ENCODE peak calls at places on chromosomes 2 and 18, in four cellular contexts. A is naive thymus-derived CD8-positive, alpha-beta T cell; L is pancreas; Y is left colon. B is an unnamed sample.

GRCh38 chr2:207139551-207139950 is 26.2 kb downstream of the KLF7 start:
- ATAC-seq in Y (no peak), L (no peak), A (no peak), B (no peak)

GRCh38 chr2:208311321-208311720 is 45.3 kb downstream of the PIKFYVE start:
- ATAC-seq in L (no peak), Y (no peak), A (no peak), B (no peak)

GRCh38 chr2:237876951-237877491 is 17.6 kb downstream of the RAMP1 start:
- ATAC-seq in A (no peak), Y (no peak), L (no peak), B (no peak)

GRCh38 chr2:43100883-43101662 is 125.3 kb downstream of the ZFP36L2 start:
- ATAC-seq in A (no peak), Y (no peak), L (peak; percentile 83), B (peak; percentile 27)

GRCh38 chr2:165586019-165586418 is 116.5 kb downstream of the CSRNP3 start:
- ATAC-seq in Y (no peak), A (no peak), L (no peak), B (no peak)

GRCh38 chr2:165892541-165892940 is 61.0 kb downstream of the TTC21B start:
- ATAC-seq in L (no peak), Y (no peak), A (no peak), B (no peak)

GRCh38 chr2:40213071-40213470 is 238.8 kb downstream of the SLC8A1 start:
- ATAC-seq in A (no peak), Y (peak; percentile 48), L (peak; percentile 53), B (no peak)

GRCh38 chr18:58631301-58631700 is 2.4 kb upstream of the ALPK2 start:
- ATAC-seq in L (no peak), A (no peak), Y (no peak), B (no peak)

GRCh38 chr2:172834881-172835280 is 99.2 kb downstream of the RAPGEF4 start:
- ATAC-seq in Y (no peak), A (no peak), L (no peak), B (no peak)

B was measured in esophagus mucosa.